ENCODE peak calls at places on chromosome 21, in five cellular contexts. O is GM12878, W is K562, T is SK-N-SH, S is H1. Y is an unnamed sample.

GRCh38 chr21:37206531-37206930 is 60.6 kb downstream of the VPS26C start:
- DNase-seq in O (no peak), W (no peak), S (no peak), T (no peak), Y (no peak)

GRCh38 chr21:43639470-43640178 is 19.7 kb downstream of the HSF2BP start:
- DNase-seq in O (no peak), T (no peak), S (no peak), W (no peak), Y (peak)

GRCh38 chr21:35643176-35643575 is 417.1 kb downstream of the SETD4 start:
- DNase-seq in S (no peak), T (no peak), O (no peak), W (no peak), Y (no peak)

GRCh38 chr21:34986561-34987533 is 62.3 kb downstream of the RUNX1 start:
- DNase-seq in W (no peak), T (no peak), S (peak), O (peak), Y (no peak)

GRCh38 chr21:33980276-33980916 is 64.8 kb upstream of the ATP5PO start:
- DNase-seq in O (no peak), W (no peak), T (no peak), S (no peak), Y (peak)

GRCh38 chr21:35281946-35282345 is 232.8 kb upstream of the RUNX1 start:
- DNase-seq in T (no peak), O (no peak), W (no peak), S (no peak), Y (no peak)

GRCh38 chr21:36965720-36966065 is 776 bp downstream of the HLCS start:
- DNase-seq in T (no peak), S (no peak), W (no peak), O (no peak), Y (no peak)

GRCh38 chr21:38780879-38781278 is 24.9 kb upstream of the ETS2 start:
- DNase-seq in O (peak), W (no peak), T (no peak), S (no peak), Y (no peak)

GRCh38 chr21:10616535-10616934 is 95.2 kb downstream of the TPTE start:
- DNase-seq in T (no peak), S (no peak), W (no peak), O (no peak), Y (no peak)

GRCh38 chr21:36478941-36479340 is 981 bp downstream of the CLDN14 start:
- DNase-seq in T (no peak), O (no peak), S (no peak), W (no peak), Y (no peak)

GRCh38 chr21:17461014-17461413 is 51.8 kb upstream of the CXADR start:
- DNase-seq in S (no peak), W (no peak), O (no peak), T (no peak), Y (no peak)

GRCh38 chr21:33993286-33994231 is 78.0 kb upstream of the ATP5PO start:
- DNase-seq in O (no peak), T (no peak), S (no peak), W (no peak), Y (peak)

GRCh38 chr21:39775816-39776215 is 30.8 kb downstream of the IGSF5 start:
- DNase-seq in O (no peak), S (no peak), W (no peak), T (no peak), Y (no peak)

GRCh38 chr21:21232320-21232719 is 234.1 kb downstream of the NCAM2 start:
- DNase-seq in W (no peak), S (no peak), O (no peak), T (peak), Y (peak)

GRCh38 chr21:34020005-34020847 is 53.2 kb upstream of the MRPS6 start:
- DNase-seq in T (no peak), S (no peak), W (no peak), O (peak), Y (peak)

GRCh38 chr21:36250423-36251075 is 69.4 kb upstream of the MORC3 start:
- DNase-seq in T (no peak), O (no peak), W (no peak), S (no peak), Y (no peak)

GRCh38 chr21:32412162-32412997 is at the start of gene EVA1C:
- DNase-seq in T (peak), W (peak), O (no peak), S (no peak), Y (no peak)

GRCh38 chr21:26715878-26716506 is 129.2 kb downstream of the ADAMTS1 start:
- DNase-seq in W (peak), O (no peak), T (peak), S (no peak), Y (peak)

GRCh38 chr21:27505516-27505915 is 538.6 kb upstream of the ADAMTS5 start:
- DNase-seq in W (no peak), S (no peak), T (no peak), O (no peak), Y (no peak)

GRCh38 chr21:27590271-27590670 is 623.4 kb upstream of the ADAMTS5 start:
- DNase-seq in T (no peak), S (no peak), W (no peak), O (no peak), Y (no peak)

GRCh38 chr21:44071359-44072104 is 35.7 kb upstream of the PWP2 start:
- DNase-seq in W (no peak), S (no peak), O (no peak), T (no peak), Y (no peak)

GRCh38 chr21:26554365-26554764 is 18.7 kb downstream of the CYYR1 start:
- DNase-seq in S (no peak), W (no peak), O (no peak), T (peak), Y (no peak)

GRCh38 chr21:33478858-33479678 is 706 bp downstream of the TMEM50B start:
- DNase-seq in O (no peak), S (no peak), T (peak), W (peak), Y (peak)

GRCh38 chr21:36210779-36211659 is 54.4 kb downstream of the DOP1B start:
- DNase-seq in W (no peak), T (no peak), S (no peak), O (no peak), Y (no peak)

GRCh38 chr21:44286716-44287632 is 1.3 kb downstream of the AIRE start:
- DNase-seq in T (no peak), S (no peak), W (no peak), O (no peak), Y (no peak)

GRCh38 chr21:34528131-34528561 is 16.1 kb upstream of the KCNE1 start:
- DNase-seq in S (no peak), W (no peak), T (no peak), O (no peak), Y (no peak)

GRCh38 chr21:26067836-26068401 is 102.7 kb downstream of the APP start:
- DNase-seq in O (peak), T (no peak), W (no peak), S (no peak), Y (no peak)

GRCh38 chr21:42187976-42188653 is 30.8 kb upstream of the ABCG1 start:
- DNase-seq in T (no peak), O (peak), W (no peak), S (no peak), Y (no peak)
- H3K27ac ChIP-seq in T (no peak), O (peak), W (no peak), S (no peak), Y (peak)

GRCh38 chr21:42059721-42060120 is 11.4 kb upstream of the UMODL1 start:
- DNase-seq in T (no peak), S (no peak), O (no peak), W (no peak), Y (no peak)

GRCh38 chr21:42058631-42059111 is 12.4 kb upstream of the UMODL1 start:
- DNase-seq in W (no peak), S (no peak), O (no peak), T (no peak), Y (no peak)

GRCh38 chr21:42057861-42058437 is 13.2 kb upstream of the UMODL1 start:
- DNase-seq in S (no peak), O (no peak), W (no peak), T (no peak), Y (no peak)

GRCh38 chr21:42060166-42060565 is 11.0 kb upstream of the UMODL1 start:
- DNase-seq in T (no peak), S (no peak), O (no peak), W (no peak), Y (no peak)

GRCh38 chr21:42059141-42059540 is 12.0 kb upstream of the UMODL1 start:
- DNase-seq in S (no peak), W (no peak), T (no peak), O (no peak), Y (no peak)
- TF ChIP-seq GABPA in S (no peak), W (no peak), T (no peak), O (no peak), Y (no peak)

GRCh38 chr21:29342394-29342957 is 43.8 kb downstream of the BACH1 start:
- DNase-seq in T (peak), O (peak), W (no peak), S (no peak), Y (no peak)

GRCh38 chr21:29346281-29346680 is 47.6 kb downstream of the BACH1 start:
- DNase-seq in O (no peak), W (no peak), T (no peak), S (no peak), Y (no peak)

GRCh38 chr21:29340228-29340627 is 41.5 kb downstream of the BACH1 start:
- DNase-seq in W (no peak), O (no peak), T (no peak), S (no peak), Y (no peak)

GRCh38 chr21:29346771-29347170 is 48.0 kb downstream of the BACH1 start:
- DNase-seq in S (no peak), T (no peak), O (no peak), W (no peak), Y (no peak)

DNA sequence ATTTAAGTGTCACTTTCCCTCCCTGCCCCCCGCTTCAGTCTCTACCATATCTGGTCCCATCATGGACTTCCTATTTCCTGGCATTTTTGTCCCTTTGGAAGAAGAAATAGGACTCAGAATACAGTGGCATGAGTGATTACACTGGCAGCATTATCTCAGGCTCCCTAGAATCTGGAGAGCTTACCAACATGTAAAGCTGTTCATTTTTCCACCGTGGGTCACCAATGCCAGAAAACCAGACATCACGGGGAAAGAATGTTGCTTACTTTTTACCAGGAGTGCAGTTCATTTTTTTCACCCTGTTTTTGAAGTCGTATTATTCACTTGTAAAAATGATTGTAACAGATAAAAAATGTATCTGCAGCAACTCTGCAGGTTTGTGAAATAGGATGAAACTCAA is 44.8 kb downstream of the BACH1 start:
- DNase-seq in O (no peak), S (no peak), W (no peak), T (no peak), Y (no peak)
- H3K27ac ChIP-seq in O (no peak), S (no peak), W (no peak), T (peak), Y (no peak)

GRCh38 chr21:31221051-31221450 is 123.0 kb downstream of the TIAM1 start:
- DNase-seq in T (no peak), W (no peak), S (no peak), O (no peak), Y (no peak)

GRCh38 chr21:31220567-31220966 is 123.5 kb downstream of the TIAM1 start:
- DNase-seq in W (no peak), S (no peak), O (no peak), T (no peak), Y (no peak)

GRCh38 chr21:31216206-31216605 is 127.9 kb downstream of the TIAM1 start:
- DNase-seq in W (no peak), S (no peak), T (no peak), O (no peak), Y (no peak)

GRCh38 chr21:31222142-31222541 is 121.9 kb downstream of the TIAM1 start:
- DNase-seq in O (no peak), S (no peak), W (no peak), T (no peak), Y (no peak)

DNA sequence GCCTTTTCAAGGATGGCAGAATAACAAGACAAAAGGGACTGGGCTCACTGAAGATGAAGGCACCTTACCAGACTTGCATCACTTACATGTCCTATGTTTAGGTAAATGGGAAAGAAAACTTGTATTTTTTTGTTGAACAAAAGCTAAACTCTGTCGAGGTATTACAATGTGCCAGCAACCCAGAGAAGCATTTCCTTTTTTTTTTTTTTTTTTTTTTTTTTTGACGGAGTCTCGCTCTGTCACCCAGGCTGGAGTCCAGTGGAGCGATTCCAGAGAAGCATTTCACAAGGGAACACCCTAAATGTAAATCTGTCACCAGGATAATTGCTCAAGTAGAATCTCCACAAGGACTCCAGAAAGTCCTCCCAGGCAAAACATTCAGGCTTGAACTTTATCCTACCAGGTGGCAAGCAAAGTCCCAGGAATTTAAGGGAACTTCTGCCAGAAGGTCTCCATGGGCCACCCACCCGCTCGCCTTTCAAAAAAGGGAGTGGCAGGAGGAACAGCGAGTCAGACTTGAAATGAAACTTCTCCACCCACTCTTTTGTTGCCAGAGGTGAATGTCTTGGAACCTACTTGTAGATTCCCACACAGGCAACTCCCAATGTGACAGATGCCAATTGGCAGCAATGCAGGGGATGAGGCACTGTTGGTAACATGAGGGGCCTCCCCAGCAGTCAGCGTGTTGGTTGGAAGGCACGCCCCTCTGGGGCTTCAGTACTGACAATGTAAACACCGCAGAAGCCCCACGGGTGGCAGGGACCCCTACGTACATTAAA is 125.0 kb downstream of the TIAM1 start:
- DNase-seq in T (no peak), S (no peak), W (no peak), O (no peak), Y (no peak)
- TF ChIP-seq GABPA in T (no peak), S (no peak), W (no peak), O (no peak), Y (no peak)

GRCh38 chr21:46189213-46189958 is 5.1 kb upstream of the SPATC1L start:
- DNase-seq in T (peak), O (no peak), S (no peak), W (peak), Y (no peak)
- H3K27ac ChIP-seq in T (peak), O (no peak), S (no peak), W (peak), Y (no peak)

GRCh38 chr21:45509566-45510465 is 32.4 kb downstream of the SLC19A1 start:
- DNase-seq in W (peak), O (no peak), T (peak), S (no peak), Y (no peak)
- TF ChIP-seq GABPA in W (no peak), O (no peak), T (no peak), S (no peak), Y (no peak)

DNA sequence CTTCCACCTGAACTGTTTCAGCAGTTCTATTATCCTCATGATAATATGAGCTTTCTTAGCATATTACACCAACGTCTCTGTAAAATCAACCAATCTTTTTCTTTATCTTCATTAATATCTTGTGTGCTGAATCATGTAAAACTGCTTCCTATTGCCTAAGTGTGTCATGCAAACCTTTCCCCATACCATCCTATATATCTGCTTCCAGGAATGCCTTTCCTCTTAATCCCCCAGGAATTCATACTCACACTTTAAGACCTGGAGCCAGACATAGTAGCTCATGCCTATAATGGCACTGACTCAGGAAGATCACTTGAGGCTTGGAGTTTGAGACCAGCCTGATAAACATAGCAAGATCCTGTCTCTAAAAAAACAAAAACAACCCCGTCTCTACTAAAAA is 183.9 kb downstream of the NRIP1 start:
- DNase-seq in S (no peak), O (no peak), W (no peak), T (no peak), Y (no peak)
- H3K27ac ChIP-seq in S (no peak), O (no peak), W (no peak), T (no peak), Y (no peak)